ENCODE peak calls at places on chromosomes 5 and 9, in six cellular contexts. One of them, this sample, is unnamed.

GRCh38 chr9:90874194-90874593 is 72.6 kb downstream of the SYK start:
- DNase-seq in cardiac muscle cell: no peak
- DNase-seq in aorta: no peak
- DNase-seq in mammary epithelial cell: no peak
- DNase-seq in A673: no peak
- DNase-seq in hepatocyte: no peak
- DNase-seq in this sample: no peak

GRCh38 chr5:160165137-160166068 is 46.2 kb upstream of the PWWP2A start:
- DNase-seq in cardiac muscle cell: peak
- DNase-seq in aorta: peak
- DNase-seq in mammary epithelial cell: peak
- DNase-seq in A673: peak
- DNase-seq in hepatocyte: peak
- DNase-seq in this sample: peak

GRCh38 chr5:150236313-150236712 is 46.5 kb downstream of the SLC6A7 start:
- DNase-seq in cardiac muscle cell: no peak
- DNase-seq in aorta: no peak
- DNase-seq in mammary epithelial cell: no peak
- DNase-seq in A673: no peak
- DNase-seq in hepatocyte: no peak
- DNase-seq in this sample: no peak

GRCh38 chr9:26264709-26265601 is 586.7 kb upstream of the TUSC1 start:
- DNase-seq in cardiac muscle cell: peak
- DNase-seq in aorta: no peak
- DNase-seq in mammary epithelial cell: peak
- DNase-seq in A673: peak
- DNase-seq in hepatocyte: peak
- DNase-seq in this sample: no peak

GRCh38 chr5:102554728-102555127 is 55.9 kb upstream of the SLCO6A1 start:
- DNase-seq in cardiac muscle cell: peak
- DNase-seq in aorta: no peak
- DNase-seq in mammary epithelial cell: no peak
- DNase-seq in A673: peak
- DNase-seq in hepatocyte: no peak
- DNase-seq in this sample: no peak

GRCh38 chr9:16828335-16829281 is 41.9 kb downstream of the BNC2 start:
- DNase-seq in cardiac muscle cell: peak
- DNase-seq in aorta: peak
- DNase-seq in mammary epithelial cell: no peak
- DNase-seq in A673: no peak
- DNase-seq in hepatocyte: peak
- DNase-seq in this sample: no peak

GRCh38 chr9:98603821-98604383 is 104.8 kb downstream of the GABBR2 start:
- DNase-seq in cardiac muscle cell: peak
- DNase-seq in aorta: no peak
- DNase-seq in mammary epithelial cell: peak
- DNase-seq in A673: no peak
- DNase-seq in hepatocyte: no peak
- DNase-seq in this sample: no peak

GRCh38 chr5:159768243-159768642 is 148.0 kb upstream of the ADRA1B start:
- DNase-seq in cardiac muscle cell: peak
- DNase-seq in aorta: no peak
- DNase-seq in mammary epithelial cell: no peak
- DNase-seq in A673: no peak
- DNase-seq in hepatocyte: no peak
- DNase-seq in this sample: no peak

GRCh38 chr5:142894749-142895148 is 124.6 kb downstream of the ARHGAP26 start:
- DNase-seq in cardiac muscle cell: peak
- DNase-seq in aorta: no peak
- DNase-seq in mammary epithelial cell: no peak
- DNase-seq in A673: no peak
- DNase-seq in hepatocyte: no peak
- DNase-seq in this sample: no peak

GRCh38 chr9:133978226-133979123 is 13.6 kb downstream of the VAV2 start:
- DNase-seq in cardiac muscle cell: no peak
- DNase-seq in aorta: peak
- DNase-seq in mammary epithelial cell: no peak
- DNase-seq in A673: no peak
- DNase-seq in hepatocyte: no peak
- DNase-seq in this sample: no peak

GRCh38 chr9:98380065-98380681 is 124.7 kb upstream of the TBC1D2 start:
- DNase-seq in cardiac muscle cell: peak
- DNase-seq in aorta: no peak
- DNase-seq in mammary epithelial cell: no peak
- DNase-seq in A673: peak
- DNase-seq in hepatocyte: peak
- DNase-seq in this sample: no peak

GRCh38 chr9:127520941-127521918 is 69.9 kb downstream of the LRSAM1 start:
- DNase-seq in cardiac muscle cell: peak
- DNase-seq in aorta: peak
- DNase-seq in mammary epithelial cell: no peak
- DNase-seq in A673: no peak
- DNase-seq in hepatocyte: peak
- DNase-seq in this sample: no peak

GRCh38 chr5:151082976-151083651 is 2.3 kb upstream of the TNIP1 start:
- DNase-seq in cardiac muscle cell: no peak
- DNase-seq in aorta: peak
- DNase-seq in mammary epithelial cell: peak
- DNase-seq in A673: no peak
- DNase-seq in hepatocyte: peak
- DNase-seq in this sample: no peak

GRCh38 chr5:11128021-11128420 is 367.0 kb upstream of the DAP start:
- DNase-seq in cardiac muscle cell: no peak
- DNase-seq in aorta: no peak
- DNase-seq in mammary epithelial cell: no peak
- DNase-seq in A673: no peak
- DNase-seq in hepatocyte: no peak
- DNase-seq in this sample: no peak

GRCh38 chr9:126985870-126986498 is 71.4 kb downstream of the RALGPS1 start:
- DNase-seq in cardiac muscle cell: peak
- DNase-seq in aorta: no peak
- DNase-seq in mammary epithelial cell: peak
- DNase-seq in A673: peak
- DNase-seq in hepatocyte: peak
- DNase-seq in this sample: no peak

GRCh38 chr5:7078901-7079300 is 317.0 kb upstream of the ADCY2 start:
- DNase-seq in cardiac muscle cell: no peak
- DNase-seq in aorta: no peak
- DNase-seq in mammary epithelial cell: no peak
- DNase-seq in A673: peak
- DNase-seq in hepatocyte: peak
- DNase-seq in this sample: no peak

GRCh38 chr9:121434946-121435345 is 64.7 kb downstream of the GGTA1 start:
- DNase-seq in cardiac muscle cell: peak
- DNase-seq in aorta: no peak
- DNase-seq in mammary epithelial cell: peak
- DNase-seq in A673: no peak
- DNase-seq in hepatocyte: no peak
- DNase-seq in this sample: no peak

GRCh38 chr5:41695920-41696582 is 174.2 kb downstream of the OXCT1 start:
- DNase-seq in cardiac muscle cell: peak
- DNase-seq in aorta: no peak
- DNase-seq in mammary epithelial cell: no peak
- DNase-seq in A673: peak
- DNase-seq in hepatocyte: peak
- DNase-seq in this sample: no peak

GRCh38 chr5:121698690-121699089 is 153.0 kb upstream of the FTMT start:
- DNase-seq in cardiac muscle cell: no peak
- DNase-seq in aorta: no peak
- DNase-seq in mammary epithelial cell: no peak
- DNase-seq in A673: no peak
- DNase-seq in hepatocyte: no peak
- DNase-seq in this sample: no peak

GRCh38 chr5:170306381-170306790 is 8.8 kb upstream of the LCP2 start:
- DNase-seq in cardiac muscle cell: peak
- DNase-seq in aorta: peak
- DNase-seq in mammary epithelial cell: peak
- DNase-seq in A673: peak
- DNase-seq in hepatocyte: peak
- DNase-seq in this sample: no peak

GRCh38 chr9:79123419-79123818 is 448.3 kb upstream of the TLE4 start:
- DNase-seq in cardiac muscle cell: peak
- DNase-seq in aorta: no peak
- DNase-seq in mammary epithelial cell: no peak
- DNase-seq in A673: no peak
- DNase-seq in hepatocyte: peak
- DNase-seq in this sample: no peak

GRCh38 chr5:25028994-25029393 is 384.2 kb upstream of the CDH10 start:
- DNase-seq in cardiac muscle cell: no peak
- DNase-seq in aorta: no peak
- DNase-seq in mammary epithelial cell: no peak
- DNase-seq in A673: peak
- DNase-seq in hepatocyte: peak
- DNase-seq in this sample: no peak

GRCh38 chr5:159018855-159019254 is 80.9 kb downstream of the EBF1 start:
- DNase-seq in cardiac muscle cell: no peak
- DNase-seq in aorta: no peak
- DNase-seq in mammary epithelial cell: no peak
- DNase-seq in A673: peak
- DNase-seq in hepatocyte: no peak
- DNase-seq in this sample: no peak

GRCh38 chr5:54644226-54644625 is 126.7 kb downstream of the SNX18 start:
- DNase-seq in cardiac muscle cell: peak
- DNase-seq in aorta: no peak
- DNase-seq in mammary epithelial cell: peak
- DNase-seq in A673: no peak
- DNase-seq in hepatocyte: no peak
- DNase-seq in this sample: no peak

GRCh38 chr9:110712955-110713354 is 44.4 kb downstream of the MUSK start:
- DNase-seq in cardiac muscle cell: no peak
- DNase-seq in aorta: no peak
- DNase-seq in mammary epithelial cell: no peak
- DNase-seq in A673: no peak
- DNase-seq in hepatocyte: no peak
- DNase-seq in this sample: no peak

GRCh38 chr9:125043148-125043547 is 100.2 kb downstream of the SCAI start:
- DNase-seq in cardiac muscle cell: no peak
- DNase-seq in aorta: no peak
- DNase-seq in mammary epithelial cell: no peak
- DNase-seq in A673: no peak
- DNase-seq in hepatocyte: no peak
- DNase-seq in this sample: no peak
- H3K27ac ChIP-seq in cardiac muscle cell: no peak
- H3K27ac ChIP-seq in aorta: no peak
- H3K27ac ChIP-seq in mammary epithelial cell: no peak
- H3K27ac ChIP-seq in A673: no peak
- H3K27ac ChIP-seq in hepatocyte: no peak
- H3K27ac ChIP-seq in this sample: no peak

GRCh38 chr5:166165600-166165999 is 2125.8 kb upstream of the WWC1 start:
- DNase-seq in cardiac muscle cell: peak
- DNase-seq in aorta: no peak
- DNase-seq in mammary epithelial cell: no peak
- DNase-seq in A673: no peak
- DNase-seq in hepatocyte: peak
- DNase-seq in this sample: no peak

GRCh38 chr5:166164211-166164610 is 2127.2 kb upstream of the WWC1 start:
- DNase-seq in cardiac muscle cell: no peak
- DNase-seq in aorta: no peak
- DNase-seq in mammary epithelial cell: no peak
- DNase-seq in A673: no peak
- DNase-seq in hepatocyte: no peak
- DNase-seq in this sample: no peak

GRCh38 chr5:166166071-166166470 is 2125.4 kb upstream of the WWC1 start:
- DNase-seq in cardiac muscle cell: no peak
- DNase-seq in aorta: no peak
- DNase-seq in mammary epithelial cell: no peak
- DNase-seq in A673: no peak
- DNase-seq in hepatocyte: no peak
- DNase-seq in this sample: no peak
- H3K27ac ChIP-seq in cardiac muscle cell: no peak
- H3K27ac ChIP-seq in aorta: no peak
- H3K27ac ChIP-seq in mammary epithelial cell: no peak
- H3K27ac ChIP-seq in A673: no peak
- H3K27ac ChIP-seq in hepatocyte: no peak
- H3K27ac ChIP-seq in this sample: no peak

GRCh38 chr9:14156046-14156445 is 157.9 kb downstream of the NFIB start:
- DNase-seq in cardiac muscle cell: no peak
- DNase-seq in aorta: no peak
- DNase-seq in mammary epithelial cell: no peak
- DNase-seq in A673: no peak
- DNase-seq in hepatocyte: no peak
- DNase-seq in this sample: no peak

GRCh38 chr9:14158136-14158781 is 155.7 kb downstream of the NFIB start:
- DNase-seq in cardiac muscle cell: no peak
- DNase-seq in aorta: no peak
- DNase-seq in mammary epithelial cell: no peak
- DNase-seq in A673: no peak
- DNase-seq in hepatocyte: no peak
- DNase-seq in this sample: no peak

GRCh38 chr9:14158911-14159310 is 155.0 kb downstream of the NFIB start:
- DNase-seq in cardiac muscle cell: peak
- DNase-seq in aorta: no peak
- DNase-seq in mammary epithelial cell: peak
- DNase-seq in A673: no peak
- DNase-seq in hepatocyte: no peak
- DNase-seq in this sample: no peak

GRCh38 chr9:14155237-14155636 is 158.7 kb downstream of the NFIB start:
- DNase-seq in cardiac muscle cell: no peak
- DNase-seq in aorta: no peak
- DNase-seq in mammary epithelial cell: peak
- DNase-seq in A673: no peak
- DNase-seq in hepatocyte: no peak
- DNase-seq in this sample: no peak

GRCh38 chr9:14159440-14160222 is 154.3 kb downstream of the NFIB start:
- DNase-seq in cardiac muscle cell: peak
- DNase-seq in aorta: no peak
- DNase-seq in mammary epithelial cell: no peak
- DNase-seq in A673: no peak
- DNase-seq in hepatocyte: no peak
- DNase-seq in this sample: no peak
- H3K27ac ChIP-seq in cardiac muscle cell: no peak
- H3K27ac ChIP-seq in aorta: no peak
- H3K27ac ChIP-seq in mammary epithelial cell: no peak
- H3K27ac ChIP-seq in A673: no peak
- H3K27ac ChIP-seq in hepatocyte: no peak
- H3K27ac ChIP-seq in this sample: no peak

GRCh38 chr5:87119588-87119987 is 148.1 kb upstream of the RASA1 start:
- DNase-seq in cardiac muscle cell: no peak
- DNase-seq in aorta: no peak
- DNase-seq in mammary epithelial cell: no peak
- DNase-seq in A673: no peak
- DNase-seq in hepatocyte: no peak
- DNase-seq in this sample: no peak
- H3K27ac ChIP-seq in cardiac muscle cell: no peak
- H3K27ac ChIP-seq in aorta: no peak
- H3K27ac ChIP-seq in mammary epithelial cell: peak
- H3K27ac ChIP-seq in A673: no peak
- H3K27ac ChIP-seq in hepatocyte: no peak
- H3K27ac ChIP-seq in this sample: no peak